ENCODE peak calls at places on chromosome 11, in six cellular contexts. B, R, F, Z, P and H are unnamed samples. For H3K4me1, the result is how much of the 10 kb centered on the place peaks cover.

GRCh38 chr11:123364145-123364544 is 65.9 kb upstream of the GRAMD1B start:
- DNase-seq in B (no peak), F (no peak), R (no peak), Z (no peak), P (peak), H (no peak)

GRCh38 chr11:19872526-19873135 is 160.0 kb downstream of the NAV2 start:
- DNase-seq in Z (no peak), B (no peak), P (no peak), F (no peak), R (no peak), H (no peak)

GRCh38 chr11:133898031-133898769 is 52.9 kb upstream of the SPATA19 start:
- DNase-seq in B (no peak), F (no peak), P (no peak), R (no peak), Z (no peak), H (no peak)

GRCh38 chr11:3022982-3023381 is 30.9 kb upstream of the NAP1L4 start:
- DNase-seq in P (no peak), R (no peak), B (peak), F (no peak), Z (no peak), H (no peak)

GRCh38 chr11:81496566-81496965 is 1237.1 kb downstream of the FAM181B start:
- DNase-seq in R (no peak), F (no peak), P (no peak), B (no peak), Z (no peak), H (no peak)

GRCh38 chr11:17574141-17574798 is 27.2 kb downstream of the OTOG start:
- DNase-seq in F (no peak), P (no peak), R (no peak), Z (no peak), B (no peak), H (no peak)

GRCh38 chr11:114315749-114316368 is 19.7 kb downstream of the NNMT start:
- DNase-seq in Z (no peak), F (peak), R (peak), P (no peak), B (no peak), H (no peak)

GRCh38 chr11:103609117-103610066 is 427.0 kb upstream of the DDI1 start:
- DNase-seq in R (no peak), P (no peak), B (peak), Z (peak), F (no peak), H (no peak)

GRCh38 chr11:68040121-68040956 is 1.5 kb downstream of the TCIRG1 start:
- DNase-seq in P (no peak), Z (peak), F (peak), B (peak), R (peak), H (peak)

GRCh38 chr11:32464078-32464477 is 28.7 kb upstream of the WT1 start:
- DNase-seq in P (no peak), Z (peak), R (no peak), B (no peak), F (no peak), H (no peak)

GRCh38 chr11:4644233-4644632 is 451 bp downstream of the OR51E1 start:
- DNase-seq in B (no peak), P (no peak), F (no peak), Z (no peak), R (no peak), H (no peak)

GRCh38 chr11:20611445-20611844 is 12.0 kb downstream of the SLC6A5 start:
- DNase-seq in F (no peak), Z (no peak), R (no peak), P (no peak), B (no peak), H (no peak)

GRCh38 chr11:2313051-2313951 is 11.5 kb downstream of the TSPAN32 start:
- DNase-seq in Z (no peak), B (no peak), P (no peak), F (peak), R (no peak), H (peak)

GRCh38 chr11:637333-637592 is 194 bp downstream of the DRD4 start:
- DNase-seq in B (no peak), F (no peak), P (no peak), Z (no peak), R (no peak), H (no peak)

GRCh38 chr11:67304511-67305113 is 1.3 kb downstream of the SSH3 start:
- DNase-seq in R (no peak), Z (no peak), F (peak), P (no peak), B (no peak), H (no peak)

GRCh38 chr11:69010964-69011623 is 2.0 kb downstream of the MRGPRF start:
- DNase-seq in Z (peak), B (peak), R (peak), F (peak), P (peak), H (peak)

GRCh38 chr11:61728940-61729219 is 23.6 kb upstream of the MYRF start:
- DNase-seq in Z (no peak), R (no peak), B (peak), P (no peak), F (no peak), H (no peak)

DNA sequence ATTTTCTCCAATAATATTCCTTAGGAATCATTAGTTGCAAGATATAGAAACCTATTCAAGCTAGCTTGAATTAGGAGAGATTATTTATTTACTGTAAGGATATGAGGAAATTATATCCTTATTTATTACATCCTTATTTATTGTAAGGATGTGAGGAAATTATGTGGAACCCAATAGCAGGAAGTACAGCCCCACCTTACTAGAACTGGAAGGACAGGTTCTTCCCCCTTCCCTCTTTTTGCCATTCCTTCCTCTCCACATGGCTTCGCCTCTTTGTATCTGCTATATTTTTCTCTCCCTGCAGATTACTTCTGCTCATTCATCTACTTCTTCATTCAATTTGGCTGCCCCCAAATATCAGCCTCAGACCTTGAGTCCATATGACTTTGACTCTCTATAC is 49.5 kb upstream of the B3GNT6 start:
- DNase-seq in R (no peak), B (no peak), F (no peak), P (no peak), Z (no peak), H (no peak)
- H3K4me1 ChIP-seq in R (under half), B (under half), F (under half), P (under half), Z (under half), H (under half)

GRCh38 chr11:108715239-108715638 is 50.4 kb downstream of the DDX10 start:
- DNase-seq in B (no peak), R (no peak), Z (no peak), F (no peak), P (no peak), H (no peak)
- H3K4me1 ChIP-seq in B (under half), R (under half), Z (under half), F (under half), P (under half), H (under half)

DNA sequence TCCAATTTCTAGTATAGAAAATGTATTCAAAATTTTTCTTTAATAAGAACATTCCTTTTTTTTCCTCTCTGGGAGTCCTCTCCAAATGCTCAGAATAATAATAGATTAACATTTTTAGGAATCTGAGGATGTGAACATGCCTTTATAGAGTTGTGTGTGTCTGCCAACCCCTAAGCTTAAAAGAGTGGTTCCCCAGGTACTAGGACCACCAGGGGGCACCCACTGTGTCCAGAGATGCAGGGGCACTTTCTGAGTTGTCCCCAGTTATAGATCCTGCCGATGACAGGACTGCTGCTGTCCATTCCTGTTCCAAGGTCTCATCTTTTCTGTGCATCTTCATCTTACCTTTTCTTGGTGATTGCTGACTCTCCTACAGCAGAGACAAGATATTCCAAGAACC is 27.0 kb upstream of the MICAL2 start:
- DNase-seq in R (no peak), F (no peak), Z (no peak), P (no peak), B (no peak), H (no peak)
- H3K4me1 ChIP-seq in R (under half), F (under half), Z (under half), P (under half), B (under half), H (under half)

DNA sequence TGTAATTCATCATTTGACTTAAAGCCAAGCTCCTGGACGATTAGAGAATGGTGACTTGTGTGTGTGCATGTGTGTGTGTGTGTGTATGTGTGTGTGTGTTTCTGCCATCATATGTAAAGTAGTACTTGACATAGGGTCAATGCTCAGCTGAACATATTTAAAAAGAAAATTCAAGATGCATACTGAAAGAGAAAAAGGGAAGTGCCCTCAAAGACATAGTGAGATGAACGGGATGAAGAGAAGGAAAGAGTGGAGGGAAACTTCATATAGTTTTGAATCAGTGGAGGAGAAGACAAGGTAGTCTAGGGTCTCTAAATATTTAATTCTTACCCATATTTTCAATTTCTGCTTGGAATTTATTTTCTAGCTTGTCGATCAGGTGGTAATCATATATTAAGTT is 4.0 kb downstream of the TCN1 start:
- DNase-seq in Z (no peak), R (no peak), P (no peak), B (no peak), F (no peak), H (no peak)
- H3K4me1 ChIP-seq in Z (under half), R (under half), P (under half), B (under half), F (under half), H (under half)

DNA sequence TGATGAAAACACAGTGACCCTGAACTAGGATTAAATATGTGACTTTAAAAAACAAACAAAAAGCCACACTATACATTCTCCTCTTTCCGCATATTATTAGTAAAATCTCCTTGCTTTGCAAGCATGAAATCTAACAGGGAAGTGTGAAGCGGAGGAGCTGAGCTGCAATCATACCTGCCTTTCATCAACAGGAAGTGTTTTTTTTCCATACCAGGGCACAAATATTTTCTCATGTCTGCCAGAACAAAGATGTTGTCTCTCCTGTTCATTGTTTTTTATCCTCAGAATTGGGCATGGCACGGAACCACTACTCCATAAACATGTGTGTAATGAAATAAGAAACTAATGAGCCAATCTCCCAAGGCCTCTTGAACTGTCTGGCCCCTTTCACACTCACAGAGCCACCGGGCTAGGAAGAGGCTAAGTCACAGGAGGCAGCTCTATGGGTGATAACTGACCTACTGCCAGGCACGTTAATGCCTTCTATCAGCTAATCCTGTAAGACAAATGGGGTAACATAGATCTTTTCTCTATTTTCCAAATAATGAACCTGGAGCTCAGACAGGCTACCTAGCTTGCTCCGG is 124.5 kb downstream of the ETS1 start:
- DNase-seq in F (no peak), B (no peak), P (no peak), Z (no peak), R (no peak), H (no peak)
- H3K4me1 ChIP-seq in F (under half), B (under half), P (under half), Z (under half), R (under half), H (half or more)

GRCh38 chr11:44862546-44863101 is 88.1 kb downstream of the TP53I11 start:
- DNase-seq in P (no peak), B (no peak), Z (no peak), R (no peak), F (no peak), H (no peak)
- H3K4me1 ChIP-seq in P (under half), B (under half), Z (under half), R (under half), F (under half), H (under half)

GRCh38 chr11:121437018-121437685 is 15.0 kb upstream of the SORL1 start:
- DNase-seq in F (no peak), P (no peak), R (no peak), B (peak), Z (no peak), H (no peak)
- H3K4me1 ChIP-seq in F (under half), P (under half), R (under half), B (under half), Z (under half), H (under half)

GRCh38 chr11:128468106-128468505 is 119.3 kb downstream of the ETS1 start:
- DNase-seq in R (no peak), P (no peak), Z (no peak), F (no peak), B (no peak), H (no peak)
- H3K4me1 ChIP-seq in R (under half), P (under half), Z (under half), F (under half), B (under half), H (half or more)